ENCODE peak calls at places on chromosome 9, in six cellular contexts. One of them, this sample, is unnamed.

GRCh38 chr9:33187519-33188218 is 20.5 kb upstream of the B4GALT1 start:
- DNase-seq in OCI-LY7: no peak
- DNase-seq in GM12878: no peak
- DNase-seq in dorsolateral prefrontal cortex: no peak
- DNase-seq in WERI-Rb-1: peak; percentile 24
- DNase-seq in epithelial cell of prostate: no peak
- DNase-seq in this sample: no peak

GRCh38 chr9:3413984-3414383 is 111.8 kb downstream of the RFX3 start:
- DNase-seq in dorsolateral prefrontal cortex: no peak
- DNase-seq in GM12878: no peak
- DNase-seq in epithelial cell of prostate: no peak
- DNase-seq in WERI-Rb-1: no peak
- DNase-seq in OCI-LY7: no peak
- DNase-seq in this sample: no peak

GRCh38 chr9:70761139-70761538 is 346.7 kb upstream of the KLF9 start:
- DNase-seq in dorsolateral prefrontal cortex: no peak
- DNase-seq in OCI-LY7: no peak
- DNase-seq in epithelial cell of prostate: no peak
- DNase-seq in GM12878: no peak
- DNase-seq in WERI-Rb-1: no peak
- DNase-seq in this sample: no peak

GRCh38 chr9:119967867-119968535 is 598.8 kb upstream of the BRINP1 start:
- DNase-seq in epithelial cell of prostate: no peak
- DNase-seq in dorsolateral prefrontal cortex: no peak
- DNase-seq in GM12878: no peak
- DNase-seq in OCI-LY7: no peak
- DNase-seq in WERI-Rb-1: peak; percentile 20
- DNase-seq in this sample: no peak

GRCh38 chr9:684055-684949 is 157.2 kb upstream of the DMRT1 start:
- DNase-seq in OCI-LY7: no peak
- DNase-seq in epithelial cell of prostate: peak; percentile 46
- DNase-seq in GM12878: no peak
- DNase-seq in dorsolateral prefrontal cortex: no peak
- DNase-seq in WERI-Rb-1: peak; percentile 72
- DNase-seq in this sample: no peak

GRCh38 chr9:20015427-20015931 is 226.6 kb upstream of the SLC24A2 start:
- DNase-seq in epithelial cell of prostate: no peak
- DNase-seq in dorsolateral prefrontal cortex: no peak
- DNase-seq in GM12878: peak; percentile 9
- DNase-seq in WERI-Rb-1: no peak
- DNase-seq in OCI-LY7: peak; percentile 59
- DNase-seq in this sample: no peak

GRCh38 chr9:101121836-101122399 is 93.4 kb downstream of the PLPPR1 start:
- DNase-seq in dorsolateral prefrontal cortex: no peak
- DNase-seq in epithelial cell of prostate: peak; percentile 3
- DNase-seq in OCI-LY7: no peak
- DNase-seq in GM12878: no peak
- DNase-seq in WERI-Rb-1: no peak
- DNase-seq in this sample: no peak

GRCh38 chr9:77933019-77933418 is 98.6 kb downstream of the GNAQ start:
- DNase-seq in GM12878: no peak
- DNase-seq in WERI-Rb-1: no peak
- DNase-seq in epithelial cell of prostate: peak; percentile 27
- DNase-seq in OCI-LY7: no peak
- DNase-seq in dorsolateral prefrontal cortex: no peak
- DNase-seq in this sample: no peak

GRCh38 chr9:134483361-134484184 is 157.3 kb downstream of the RXRA start:
- DNase-seq in OCI-LY7: no peak
- DNase-seq in dorsolateral prefrontal cortex: no peak
- DNase-seq in GM12878: no peak
- DNase-seq in WERI-Rb-1: no peak
- DNase-seq in epithelial cell of prostate: no peak
- DNase-seq in this sample: no peak

GRCh38 chr9:135924628-135925338 is 17.4 kb upstream of the CAMSAP1 start:
- DNase-seq in WERI-Rb-1: no peak
- DNase-seq in OCI-LY7: peak; percentile 33
- DNase-seq in dorsolateral prefrontal cortex: no peak
- DNase-seq in GM12878: no peak
- DNase-seq in epithelial cell of prostate: no peak
- DNase-seq in this sample: no peak

GRCh38 chr9:96075111-96075510 is 199.6 kb downstream of the ERCC6L2 start:
- DNase-seq in WERI-Rb-1: no peak
- DNase-seq in GM12878: no peak
- DNase-seq in dorsolateral prefrontal cortex: no peak
- DNase-seq in epithelial cell of prostate: no peak
- DNase-seq in OCI-LY7: no peak
- DNase-seq in this sample: no peak

GRCh38 chr9:38394419-38394818 is 1.9 kb downstream of the ALDH1B1 start:
- DNase-seq in GM12878: no peak
- DNase-seq in OCI-LY7: no peak
- DNase-seq in dorsolateral prefrontal cortex: no peak
- DNase-seq in WERI-Rb-1: no peak
- DNase-seq in epithelial cell of prostate: no peak
- DNase-seq in this sample: no peak
- H3K27ac ChIP-seq in GM12878: no peak overlapping the region
- H3K27ac ChIP-seq in OCI-LY7: no peak overlapping the region
- H3K27ac ChIP-seq in dorsolateral prefrontal cortex: no peak overlapping the region
- H3K27ac ChIP-seq in WERI-Rb-1: no peak overlapping the region
- H3K27ac ChIP-seq in epithelial cell of prostate: no peak overlapping the region
- H3K27ac ChIP-seq in this sample: no peak overlapping the region

DNA sequence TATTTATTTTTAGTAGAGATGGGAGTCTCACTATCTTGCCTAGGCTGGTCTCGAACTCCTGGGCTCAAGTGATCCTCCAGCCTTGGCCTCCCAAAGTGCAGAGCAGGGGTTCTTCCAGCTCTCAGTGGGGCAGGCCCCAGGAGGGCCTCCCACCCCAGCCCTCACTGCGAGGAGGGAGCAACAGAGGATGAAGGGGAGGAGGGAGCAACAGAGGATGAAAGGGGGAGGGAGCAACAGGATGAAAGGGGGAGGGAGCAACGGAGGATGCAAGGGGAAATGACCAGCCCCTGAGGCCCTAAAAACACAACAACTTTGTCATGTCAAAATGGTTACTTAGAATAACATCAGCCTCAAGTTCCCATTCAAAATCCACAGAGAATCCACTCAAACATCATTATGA is 10.0 kb downstream of the TRIM14 start:
- DNase-seq in epithelial cell of prostate: no peak
- DNase-seq in WERI-Rb-1: no peak
- DNase-seq in dorsolateral prefrontal cortex: no peak
- DNase-seq in OCI-LY7: peak; percentile 52
- DNase-seq in GM12878: no peak
- DNase-seq in this sample: no peak
- H3K27ac ChIP-seq in epithelial cell of prostate: no peak overlapping the region
- H3K27ac ChIP-seq in WERI-Rb-1: no peak overlapping the region
- H3K27ac ChIP-seq in dorsolateral prefrontal cortex: no peak overlapping the region
- H3K27ac ChIP-seq in OCI-LY7: peak overlapping the region; percentile 92
- H3K27ac ChIP-seq in GM12878: peak overlapping the region; percentile 91
- H3K27ac ChIP-seq in this sample: peak overlapping the region; percentile 28

GRCh38 chr9:8560560-8561525 is 761.3 kb upstream of the DMAC1 start:
- DNase-seq in epithelial cell of prostate: no peak
- DNase-seq in OCI-LY7: no peak
- DNase-seq in WERI-Rb-1: no peak
- DNase-seq in dorsolateral prefrontal cortex: no peak
- DNase-seq in GM12878: no peak
- DNase-seq in this sample: no peak
- H3K27ac ChIP-seq in epithelial cell of prostate: no peak overlapping the region
- H3K27ac ChIP-seq in OCI-LY7: no peak overlapping the region
- H3K27ac ChIP-seq in WERI-Rb-1: no peak overlapping the region
- H3K27ac ChIP-seq in dorsolateral prefrontal cortex: no peak overlapping the region
- H3K27ac ChIP-seq in GM12878: no peak overlapping the region
- H3K27ac ChIP-seq in this sample: no peak overlapping the region

DNA sequence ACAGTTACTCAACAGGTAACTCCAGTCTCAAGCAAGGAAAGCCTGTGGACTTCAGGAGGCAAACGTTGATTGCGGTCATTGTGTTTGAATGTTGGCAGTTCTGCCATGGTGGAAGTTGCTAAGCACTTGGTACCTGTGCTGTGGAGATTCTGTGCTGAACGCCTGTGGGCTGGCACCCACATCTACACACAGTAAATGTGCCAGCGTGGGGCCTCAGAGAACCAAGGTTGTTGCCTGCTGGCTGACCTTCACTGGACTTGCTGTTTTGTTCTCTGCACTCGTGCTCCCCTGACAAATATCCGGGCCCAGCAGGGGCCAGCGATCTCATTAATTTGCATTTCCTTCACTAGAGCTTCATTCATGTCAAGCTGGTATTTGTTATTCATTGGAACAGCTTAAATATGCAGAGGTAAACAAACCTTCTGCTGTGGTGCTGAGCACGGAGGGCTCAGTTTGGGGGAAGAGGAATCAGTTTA is 141.8 kb downstream of the PRKACG start:
- DNase-seq in dorsolateral prefrontal cortex: no peak
- DNase-seq in GM12878: no peak
- DNase-seq in WERI-Rb-1: no peak
- DNase-seq in epithelial cell of prostate: no peak
- DNase-seq in OCI-LY7: no peak
- DNase-seq in this sample: no peak
- H3K27ac ChIP-seq in dorsolateral prefrontal cortex: no peak overlapping the region
- H3K27ac ChIP-seq in GM12878: no peak overlapping the region
- H3K27ac ChIP-seq in WERI-Rb-1: no peak overlapping the region
- H3K27ac ChIP-seq in epithelial cell of prostate: no peak overlapping the region
- H3K27ac ChIP-seq in OCI-LY7: no peak overlapping the region
- H3K27ac ChIP-seq in this sample: no peak overlapping the region

GRCh38 chr9:16213781-16214515 is 656.5 kb downstream of the BNC2 start:
- DNase-seq in OCI-LY7: no peak
- DNase-seq in WERI-Rb-1: no peak
- DNase-seq in dorsolateral prefrontal cortex: no peak
- DNase-seq in GM12878: no peak
- DNase-seq in epithelial cell of prostate: peak; percentile 55
- DNase-seq in this sample: no peak
- H3K27ac ChIP-seq in OCI-LY7: no peak overlapping the region
- H3K27ac ChIP-seq in WERI-Rb-1: no peak overlapping the region
- H3K27ac ChIP-seq in dorsolateral prefrontal cortex: no peak overlapping the region
- H3K27ac ChIP-seq in GM12878: no peak overlapping the region
- H3K27ac ChIP-seq in epithelial cell of prostate: no peak overlapping the region
- H3K27ac ChIP-seq in this sample: no peak overlapping the region

GRCh38 chr9:72128526-72128925 is 20.7 kb upstream of the GDA start:
- DNase-seq in epithelial cell of prostate: no peak
- DNase-seq in dorsolateral prefrontal cortex: no peak
- DNase-seq in OCI-LY7: no peak
- DNase-seq in WERI-Rb-1: no peak
- DNase-seq in GM12878: no peak
- DNase-seq in this sample: no peak

GRCh38 chr9:72131206-72131605 is 18.0 kb upstream of the GDA start:
- DNase-seq in GM12878: no peak
- DNase-seq in dorsolateral prefrontal cortex: no peak
- DNase-seq in WERI-Rb-1: no peak
- DNase-seq in OCI-LY7: no peak
- DNase-seq in epithelial cell of prostate: no peak
- DNase-seq in this sample: no peak

GRCh38 chr9:72129271-72130156 is 19.7 kb upstream of the GDA start:
- DNase-seq in WERI-Rb-1: no peak
- DNase-seq in dorsolateral prefrontal cortex: no peak
- DNase-seq in OCI-LY7: no peak
- DNase-seq in epithelial cell of prostate: no peak
- DNase-seq in GM12878: no peak
- DNase-seq in this sample: no peak

GRCh38 chr9:72124947-72125346 is 24.3 kb upstream of the GDA start:
- DNase-seq in OCI-LY7: no peak
- DNase-seq in GM12878: no peak
- DNase-seq in epithelial cell of prostate: no peak
- DNase-seq in dorsolateral prefrontal cortex: no peak
- DNase-seq in WERI-Rb-1: no peak
- DNase-seq in this sample: no peak

DNA sequence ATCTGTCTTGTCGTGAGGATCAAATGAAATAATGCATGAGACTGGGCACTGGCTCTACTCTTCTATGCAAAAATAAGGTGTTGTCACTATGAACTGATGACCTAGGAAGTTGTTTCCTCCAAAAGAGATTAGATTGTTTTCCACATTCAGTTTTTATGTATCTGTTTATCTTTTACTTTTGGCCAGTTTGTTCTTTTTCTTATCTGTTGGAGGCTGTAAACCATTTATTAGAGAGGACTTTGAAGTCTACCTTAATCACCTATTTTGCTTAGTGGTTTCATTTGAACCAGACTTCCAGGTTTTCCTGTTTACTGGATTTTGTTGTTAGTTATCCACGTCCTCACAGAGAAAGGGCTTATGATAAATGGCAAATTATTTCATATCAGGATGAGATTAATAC is 21.5 kb upstream of the GDA start:
- DNase-seq in epithelial cell of prostate: no peak
- DNase-seq in OCI-LY7: no peak
- DNase-seq in GM12878: no peak
- DNase-seq in dorsolateral prefrontal cortex: no peak
- DNase-seq in WERI-Rb-1: no peak
- DNase-seq in this sample: no peak
- H3K27ac ChIP-seq in epithelial cell of prostate: no peak overlapping the region
- H3K27ac ChIP-seq in OCI-LY7: no peak overlapping the region
- H3K27ac ChIP-seq in GM12878: no peak overlapping the region
- H3K27ac ChIP-seq in dorsolateral prefrontal cortex: no peak overlapping the region
- H3K27ac ChIP-seq in WERI-Rb-1: no peak overlapping the region
- H3K27ac ChIP-seq in this sample: no peak overlapping the region

This sample was measured in CD8-positive, alpha-beta memory T cell.